ENCODE peak calls at places on chromosomes 3 and 15, in ten cellular contexts. Y is AG09319, J is right lobe of liver, G is psoas muscle, F is GM13976, V is ascending aorta, N is BJ, W is colonic mucosa, D is thoracic aorta, X is heart left ventricle. R is an unnamed sample.

GRCh38 chr3:64049136-64049535 is 25.8 kb upstream of the PSMD6 start:
- DNase-seq in Y (no peak), J (no peak), G (no peak), F (no peak), V (no peak), N (no peak), W (no peak), D (no peak), X (no peak), R (no peak)

GRCh38 chr15:70095387-70096214 is 2.1 kb downstream of the TLE3 start:
- DNase-seq in Y (no peak), J (peak; percentile 68), G (peak; percentile 71), F (peak; percentile 65), V (no peak), N (no peak), W (peak; percentile 38), D (no peak), X (peak; percentile 49), R (peak; percentile 81)

GRCh38 chr3:69890094-69890493 is 109.4 kb upstream of the SAMMSON start:
- DNase-seq in Y (no peak), J (no peak), G (no peak), F (no peak), V (no peak), N (no peak), W (no peak), D (no peak), X (no peak), R (no peak)

GRCh38 chr15:62976301-62976842 is 66.2 kb upstream of the TPM1 start:
- DNase-seq in Y (peak; percentile 90), J (no peak), G (no peak), F (no peak), V (no peak), N (peak; percentile 87), W (no peak), D (no peak), X (no peak), R (no peak)

GRCh38 chr15:35101335-35101734 is 16.2 kb upstream of the NANOGP8 start:
- DNase-seq in Y (no peak), J (no peak), G (no peak), F (no peak), V (no peak), N (no peak), W (no peak), D (no peak), X (no peak), R (no peak)

GRCh38 chr15:72319360-72319984 is 485 bp downstream of the CELF6 start:
- DNase-seq in Y (no peak), J (peak; percentile 69), G (peak; percentile 85), F (peak; percentile 80), V (no peak), N (no peak), W (peak; percentile 60), D (no peak), X (peak; percentile 70), R (peak; percentile 83)

GRCh38 chr3:15280853-15281532 is 51.4 kb downstream of the SH3BP5 start:
- DNase-seq in Y (no peak), J (no peak), G (no peak), F (no peak), V (no peak), N (no peak), W (peak; percentile 42), D (no peak), X (no peak), R (no peak)

GRCh38 chr15:41801850-41802455 is 25.9 kb upstream of the JMJD7 start:
- DNase-seq in Y (no peak), J (peak; percentile 1), G (no peak), F (no peak), V (no peak), N (no peak), W (no peak), D (no peak), X (no peak), R (no peak)

GRCh38 chr15:84633311-84634227 is 20.5 kb downstream of the WDR73 start:
- DNase-seq in Y (peak; percentile 35), J (peak; percentile 82), G (peak; percentile 85), F (peak; percentile 64), V (no peak), N (no peak), W (peak; percentile 75), D (no peak), X (peak; percentile 73), R (peak; percentile 66)

DNA sequence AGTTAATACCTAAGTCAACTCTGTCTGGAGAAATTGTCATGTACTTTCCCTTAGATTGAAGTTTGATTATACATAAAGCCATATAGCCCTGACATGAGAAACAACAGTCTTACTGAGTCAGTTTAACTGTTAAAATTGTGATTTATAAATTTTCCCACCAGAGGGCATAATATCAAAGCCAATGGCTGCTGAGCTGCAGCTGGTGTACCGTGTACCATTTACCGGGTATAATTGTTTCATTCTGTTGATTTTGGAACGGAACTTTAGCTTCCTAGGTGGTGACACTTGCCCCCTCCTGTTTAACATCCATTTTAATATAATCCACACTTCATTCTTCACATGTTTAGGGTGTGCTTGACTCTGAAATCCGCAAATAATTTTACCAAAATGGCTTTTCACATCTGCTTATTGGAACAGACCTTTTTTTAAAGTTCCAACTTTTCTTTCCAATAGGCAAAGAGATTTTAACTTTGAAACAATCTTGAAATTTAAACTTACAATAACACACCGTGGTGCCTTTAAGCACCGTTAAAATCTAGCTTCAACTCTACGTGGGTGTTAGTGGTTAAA is 72.8 kb downstream of the SLC9A9 start:
- DNase-seq in Y (no peak), J (no peak), G (no peak), F (peak; percentile 60), V (no peak), N (no peak), W (no peak), D (no peak), X (no peak), R (peak; percentile 63)
- TF ChIP-seq CTCF in Y (peak; percentile 51), J (peak; percentile 34), G (peak; percentile 48), F (no peak), V (peak; percentile 31), N (peak; percentile 56), W (no peak), D (peak; percentile 46), X (peak; percentile 54), R (no peak)

DNA sequence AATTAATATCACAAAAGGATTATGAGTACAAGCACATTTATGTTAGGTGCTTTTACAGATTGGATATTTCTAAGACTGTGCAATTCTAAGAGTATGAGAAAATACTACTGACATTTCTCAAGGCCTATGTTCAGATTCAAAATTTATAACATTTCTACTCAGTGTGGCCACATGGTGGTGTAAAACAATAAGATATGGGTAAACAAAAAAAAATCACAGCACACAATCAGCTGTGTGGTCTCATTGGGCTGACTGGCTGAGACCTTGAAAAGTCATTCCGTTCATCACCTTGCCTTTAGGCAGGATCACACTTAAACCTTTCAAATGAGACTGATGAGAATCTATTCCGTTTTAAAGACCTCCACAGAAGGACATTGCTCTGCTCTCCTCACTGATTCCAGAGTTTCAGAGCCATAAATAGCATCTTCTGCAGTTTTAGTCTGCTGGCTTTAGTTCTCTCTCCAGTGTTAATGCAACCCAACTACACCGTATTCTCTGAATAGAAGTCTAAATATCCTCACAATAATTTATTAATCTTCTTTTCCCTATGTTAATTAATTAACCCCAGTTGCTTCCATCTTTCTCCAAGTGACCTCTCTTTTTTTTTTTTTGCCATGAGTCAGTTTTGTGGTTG is 158.2 kb downstream of the SPATA16 start:
- DNase-seq in Y (no peak), J (no peak), G (no peak), F (no peak), V (no peak), N (no peak), W (no peak), D (no peak), X (no peak), R (no peak)
- TF ChIP-seq CTCF in Y (no peak), J (no peak), G (no peak), F (no peak), V (no peak), N (no peak), W (no peak), D (no peak), X (peak; percentile 29), R (no peak)

DNA sequence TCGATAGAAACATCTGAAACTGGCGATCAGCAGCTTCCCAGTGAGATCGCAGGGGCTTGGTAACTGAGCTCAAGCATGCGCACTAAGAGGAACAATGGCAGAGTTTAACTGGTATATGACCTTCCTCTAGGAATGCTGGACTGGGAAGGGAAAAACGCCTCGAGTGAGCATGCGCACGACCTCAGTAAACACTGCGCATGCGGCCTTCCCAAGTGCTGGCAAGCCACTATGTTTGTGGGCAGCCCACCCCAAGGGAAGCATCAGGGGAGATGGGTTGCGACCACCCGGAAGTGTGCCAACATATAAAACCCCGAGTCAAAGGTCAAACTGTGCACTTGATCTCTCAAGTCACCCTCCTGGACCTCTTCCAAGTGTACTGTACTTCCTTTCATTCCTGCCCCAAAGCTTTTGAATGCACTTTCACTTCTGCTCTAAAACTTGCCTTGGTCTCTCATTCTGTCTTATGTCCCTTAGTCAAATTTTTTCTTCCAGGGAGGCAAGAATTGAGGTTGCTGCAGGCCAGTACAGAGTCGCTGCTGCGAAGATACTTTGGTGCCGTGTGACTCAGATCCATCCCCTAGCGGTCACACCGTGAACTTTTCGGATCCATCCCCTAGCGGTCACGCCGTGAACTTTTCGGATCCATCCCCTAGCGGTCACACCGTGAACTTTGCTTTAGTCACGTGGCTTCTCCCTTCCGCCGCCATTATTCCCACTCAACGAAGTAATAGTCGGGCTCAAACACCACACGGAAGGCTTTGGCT is 243.3 kb downstream of the FAM43A start:
- DNase-seq in Y (no peak), J (no peak), G (no peak), F (no peak), V (no peak), N (no peak), W (no peak), D (no peak), X (no peak), R (no peak)
- TF ChIP-seq CTCF in Y (peak; percentile 30), J (peak; percentile 48), G (peak; percentile 51), F (no peak), V (peak; percentile 32), N (peak; percentile 37), W (no peak), D (peak; percentile 76), X (peak; percentile 59), R (no peak)

GRCh38 chr3:159732172-159733111 is 256.2 kb upstream of the IL12A start:
- DNase-seq in Y (peak; percentile 45), J (no peak), G (no peak), F (no peak), V (no peak), N (peak; percentile 72), W (no peak), D (no peak), X (no peak), R (no peak)
- TF ChIP-seq CTCF in Y (no peak), J (no peak), G (no peak), F (no peak), V (no peak), N (peak; percentile 15), W (no peak), D (no peak), X (no peak), R (no peak)

GRCh38 chr3:67416703-67417102 is 237.7 kb downstream of the SUCLG2 start:
- DNase-seq in Y (no peak), J (no peak), G (no peak), F (no peak), V (no peak), N (no peak), W (no peak), D (no peak), X (no peak), R (no peak)
- TF ChIP-seq CTCF in Y (no peak), J (no peak), G (no peak), F (no peak), V (no peak), N (peak; percentile 12), W (no peak), D (no peak), X (no peak), R (no peak)

GRCh38 chr3:193314161-193314560 is 64.4 kb downstream of the ATP13A5 start:
- DNase-seq in Y (no peak), J (no peak), G (no peak), F (no peak), V (no peak), N (no peak), W (no peak), D (no peak), X (no peak), R (no peak)
- TF ChIP-seq CTCF in Y (no peak), J (no peak), G (no peak), F (no peak), V (no peak), N (no peak), W (no peak), D (no peak), X (peak; percentile 9), R (no peak)

R was measured in GM20000.